ENCODE peak calls at places on chromosome 21, in four cellular contexts. B, S, G and O are unnamed samples.

GRCh38 chr21:45367402-45368351 is 37.3 kb upstream of the COL18A1 start:
- DNase-seq in B (no peak), S (no peak), G (no peak), O (no peak)

GRCh38 chr21:43600642-43601397 is 58.5 kb downstream of the HSF2BP start:
- DNase-seq in B (peak; percentile 30), S (no peak), G (peak; percentile 48), O (no peak)

GRCh38 chr21:34935868-34936267 is 113.2 kb downstream of the RUNX1 start:
- DNase-seq in B (no peak), S (no peak), G (no peak), O (no peak)

GRCh38 chr21:34890724-34891609 is 158.1 kb downstream of the RUNX1 start:
- DNase-seq in B (no peak), S (no peak), G (no peak), O (no peak)

GRCh38 chr21:37071561-37072238 is 1.2 kb downstream of the PIGP start:
- DNase-seq in B (no peak), S (peak; percentile 60), G (peak; percentile 84), O (no peak)

GRCh38 chr21:38930838-38931237 is 125.1 kb downstream of the ETS2 start:
- DNase-seq in B (no peak), S (peak; percentile 44), G (no peak), O (no peak)

GRCh38 chr21:46022551-46023107 is 41.1 kb downstream of the COL6A1 start:
- DNase-seq in B (no peak), S (no peak), G (no peak), O (no peak)

GRCh38 chr21:32817206-32817605 is 45.7 kb upstream of the PAXBP1 start:
- DNase-seq in B (no peak), S (no peak), G (no peak), O (no peak)

GRCh38 chr21:41973427-41973831 is 19.6 kb upstream of the C2CD2 start:
- DNase-seq in B (no peak), S (no peak), G (no peak), O (peak; percentile 12)

GRCh38 chr21:46369520-46370235 is 45.7 kb downstream of the PCNT start:
- DNase-seq in B (no peak), S (no peak), G (no peak), O (no peak)

GRCh38 chr21:25929859-25930520 is 195.2 kb downstream of the GABPA start:
- DNase-seq in B (no peak), S (no peak), G (no peak), O (peak; percentile 65)

GRCh38 chr21:36735724-36736310 is 36.9 kb downstream of the SIM2 start:
- DNase-seq in B (no peak), S (no peak), G (no peak), O (no peak)

GRCh38 chr21:26686278-26686677 is 113.2 kb upstream of the CYYR1 start:
- DNase-seq in B (peak; percentile 7), S (peak; percentile 3), G (peak; percentile 8), O (no peak)

GRCh38 chr21:27570306-27570868 is 603.5 kb upstream of the ADAMTS5 start:
- DNase-seq in B (no peak), S (peak; percentile 91), G (no peak), O (no peak)

GRCh38 chr21:27505516-27505915 is 538.6 kb upstream of the ADAMTS5 start:
- DNase-seq in B (no peak), S (peak; percentile 71), G (no peak), O (no peak)

GRCh38 chr21:38798481-38798882 is 7.2 kb upstream of the ETS2 start:
- DNase-seq in B (peak; percentile 22), S (no peak), G (no peak), O (no peak)

GRCh38 chr21:34583926-34584563 is 30.9 kb downstream of the RCAN1 start:
- DNase-seq in B (no peak), S (no peak), G (no peak), O (no peak)